ENCODE peak calls at places on chromosomes 1 and 21, in five cellular contexts. C is IMR-90, U is stomach, K is AG04450, M is upper lobe of left lung. Q is an unnamed sample.
A peak's percentile ranks its signal among the peaks of the same experiment; 100 is the strongest.

GRCh38 chr1:44077421-44077820 is 41.2 kb upstream of the KLF17 start:
- DNase-seq in U (no peak), M (no peak), C (peak; percentile 49), K (no peak), Q (no peak)

GRCh38 chr1:198937231-198938031 is 298.6 kb downstream of the PTPRC start:
- DNase-seq in M (no peak), K (peak; percentile 80), U (no peak), C (peak; percentile 95), Q (no peak)

GRCh38 chr1:26913754-26914619 is at the start of gene NR0B2:
- DNase-seq in U (peak; percentile 96), M (peak; percentile 89), K (no peak), C (no peak), Q (no peak)

GRCh38 chr1:172764378-172764777 is 105.5 kb downstream of the FASLG start:
- DNase-seq in K (no peak), M (no peak), U (peak; percentile 27), C (no peak), Q (no peak)

GRCh38 chr1:94039514-94039870 is 81.5 kb downstream of the ABCA4 start:
- DNase-seq in M (no peak), C (peak; percentile 62), U (peak; percentile 74), K (no peak), Q (peak; percentile 42)

GRCh38 chr1:169250022-169250421 is 117.6 kb downstream of the NME7 start:
- DNase-seq in C (peak; percentile 22), K (no peak), U (no peak), M (no peak), Q (no peak)

GRCh38 chr1:11796036-11796828 is 9.5 kb downstream of the MTHFR start:
- DNase-seq in K (no peak), C (peak; percentile 64), M (no peak), U (no peak), Q (no peak)

GRCh38 chr1:159900086-159900680 is at the start of gene CFAP45:
- DNase-seq in U (peak; percentile 91), C (peak; percentile 56), K (no peak), M (peak; percentile 96), Q (peak; percentile 91)

GRCh38 chr21:30616125-30616524 is at the start of gene KRTAP20-1:
- DNase-seq in K (no peak), M (no peak), C (no peak), U (no peak), Q (no peak)

GRCh38 chr1:89821322-89822108 is 683 bp downstream of the LRRC8D start:
- DNase-seq in M (peak; percentile 92), K (no peak), C (peak; percentile 22), U (peak; percentile 55), Q (peak; percentile 55)

GRCh38 chr1:218668151-218668550 is 323.0 kb downstream of the TGFB2 start:
- DNase-seq in C (no peak), M (no peak), U (no peak), K (no peak), Q (no peak)

GRCh38 chr1:30919025-30919881 is 10.7 kb upstream of the SDC3 start:
- DNase-seq in M (no peak), C (peak; percentile 81), U (no peak), K (peak; percentile 55), Q (peak; percentile 2)

DNA sequence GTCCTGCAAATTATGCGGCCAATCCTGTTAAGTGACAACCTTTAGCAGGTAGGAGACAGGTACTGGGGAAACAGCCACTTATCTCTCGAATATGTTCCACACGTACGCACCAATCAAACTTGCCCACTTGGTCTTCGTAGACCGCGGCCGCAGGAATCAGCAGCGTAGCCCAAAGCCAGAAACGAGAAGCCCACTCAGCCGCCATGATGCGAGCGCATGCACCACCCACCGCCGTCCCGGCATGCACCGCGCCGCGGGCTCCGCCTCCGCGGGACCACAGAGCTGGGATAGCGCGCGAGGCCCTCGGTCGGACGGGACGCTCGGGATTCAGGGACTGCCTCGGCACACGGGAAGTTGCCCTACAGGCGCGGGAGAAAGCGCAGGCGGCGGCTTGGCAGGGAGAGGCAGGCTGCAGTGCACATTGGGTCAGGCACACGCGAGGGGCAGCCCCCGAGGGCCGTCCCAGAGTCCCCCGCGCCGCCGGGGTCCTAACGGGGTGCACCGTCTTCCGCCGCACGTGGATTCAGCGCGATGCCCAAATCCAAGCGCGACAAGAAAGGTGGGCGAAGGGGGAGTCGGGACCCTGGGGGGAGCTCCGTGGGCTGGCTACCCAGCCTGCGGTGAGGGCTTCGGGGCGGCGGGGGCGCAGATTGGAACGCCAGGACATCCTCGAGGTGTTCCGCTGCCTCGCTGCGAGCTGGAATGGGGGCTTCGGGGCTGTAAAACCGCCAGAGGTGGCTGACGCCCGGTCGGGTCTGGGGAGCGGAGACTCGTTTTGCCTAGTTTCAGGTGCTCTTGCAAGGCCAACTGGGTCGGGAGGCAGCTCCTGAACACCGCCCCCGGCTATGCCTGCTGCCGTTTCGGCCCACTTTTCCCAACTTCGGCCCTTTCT is at the start of the genes EMC1 and MRTO4:
- DNase-seq in U (peak; percentile 85), K (peak; percentile 23), M (peak; percentile 99), C (peak; percentile 73), Q (peak; percentile 66)
- H3K27ac ChIP-seq in U (peak within 1 kb of the TSS; percentile 98), K (peak within 1 kb of the TSS; percentile 97), M (peak within 1 kb of the TSS; percentile 96), C (peak within 1 kb of the TSS; percentile 96), Q (peak within 1 kb of the TSS; percentile 99)

GRCh38 chr1:166166701-166167394 is at the start of gene FAM78B:
- DNase-seq in U (peak; percentile 80), M (peak; percentile 91), K (no peak), C (peak; percentile 7), Q (peak; percentile 53)

GRCh38 chr1:166166400-166166699 is 451 bp downstream of the FAM78B start:
- DNase-seq in C (no peak), M (no peak), K (no peak), U (no peak), Q (no peak)

GRCh38 chr1:166164646-166164994 is 2.2 kb downstream of the FAM78B start:
- DNase-seq in U (no peak), M (no peak), K (no peak), C (no peak), Q (no peak)

GRCh38 chr1:166165661-166166399 is 971 bp downstream of the FAM78B start:
- DNase-seq in C (no peak), K (no peak), M (peak; percentile 84), U (no peak), Q (no peak)

DNA sequence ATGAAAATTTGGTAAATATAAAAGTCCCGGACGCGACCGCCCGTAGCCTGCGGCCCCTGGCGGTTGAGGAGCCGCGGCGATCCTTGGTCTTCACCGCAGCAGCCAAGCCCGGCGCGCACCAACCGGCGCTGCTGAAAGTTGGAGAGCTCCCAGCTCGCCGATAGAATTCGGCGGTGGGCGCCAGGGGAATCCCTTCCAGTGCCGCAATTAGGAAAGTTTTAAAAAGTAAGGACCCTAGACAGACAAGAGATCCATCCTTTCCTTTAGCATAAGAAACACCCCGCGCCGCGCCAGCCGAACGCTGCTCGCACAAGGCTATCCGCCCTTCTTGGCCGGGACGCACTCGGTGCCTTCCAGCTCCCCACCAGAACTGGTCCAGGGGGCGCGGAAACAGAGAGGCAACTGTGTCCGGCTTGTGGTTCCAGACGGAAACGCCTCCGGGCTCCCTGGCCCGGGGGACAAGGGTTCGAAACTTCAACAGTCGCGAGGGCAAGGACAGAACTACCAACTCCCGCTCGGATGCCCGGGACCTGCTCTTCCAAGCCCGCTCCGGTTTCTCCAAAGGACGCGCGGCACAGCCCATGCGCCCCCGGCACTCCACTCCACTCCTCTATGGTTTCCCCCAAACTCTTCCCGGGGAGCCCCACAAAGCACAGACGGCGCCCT is 1.7 kb downstream of the FAM78B start:
- DNase-seq in C (peak; percentile 28), M (peak; percentile 88), U (peak; percentile 50), K (no peak), Q (no peak)
- TF ChIP-seq CTCF in C (peak; percentile 41), M (no peak), U (no peak), K (peak; percentile 40), Q (peak; percentile 0)

DNA sequence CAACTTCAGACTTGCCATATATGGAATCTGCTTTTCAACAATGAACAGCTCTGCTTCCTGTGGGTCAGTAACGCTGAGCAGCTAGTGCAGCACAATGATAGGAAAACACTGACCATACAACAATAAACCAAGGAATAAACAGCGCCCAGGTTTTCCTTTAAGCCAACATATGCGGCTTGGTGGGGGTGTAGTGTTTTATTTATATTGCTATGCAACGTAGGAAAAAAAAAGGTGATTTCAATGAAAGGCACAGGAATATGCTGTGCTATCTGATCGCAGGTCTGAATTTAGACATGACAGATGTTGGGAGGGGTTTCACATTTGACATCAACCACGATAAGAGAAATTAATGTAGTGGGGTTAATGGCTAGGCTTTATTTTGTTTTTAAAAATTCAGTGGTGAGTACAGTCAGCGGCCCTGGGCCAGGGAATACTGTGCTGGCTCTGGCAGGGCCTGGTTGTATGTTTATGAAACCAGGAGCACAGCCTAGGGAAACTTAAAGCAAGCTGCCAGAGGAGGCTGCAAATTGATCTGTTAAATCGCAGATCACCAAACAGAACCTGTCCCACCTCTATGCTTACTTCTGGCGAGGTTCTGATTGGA is 4.3 kb downstream of the TSPAN2 start:
- DNase-seq in M (no peak), K (no peak), C (peak; percentile 1), U (no peak), Q (no peak)
- H3K4me3 ChIP-seq in M (no peak overlapping the region), K (no peak overlapping the region), C (no peak overlapping the region), U (no peak overlapping the region), Q (no peak overlapping the region)

GRCh38 chr1:186403632-186404031 is 28.0 kb downstream of the ODR4 start:
- DNase-seq in U (no peak), C (no peak), K (no peak), M (no peak), Q (no peak)

GRCh38 chr1:186409091-186409490 is 33.5 kb downstream of the ODR4 start:
- DNase-seq in K (no peak), U (no peak), M (no peak), C (no peak), Q (no peak)

GRCh38 chr1:186404454-186405051 is 28.9 kb downstream of the ODR4 start:
- DNase-seq in U (no peak), K (peak; percentile 11), C (peak; percentile 76), M (no peak), Q (no peak)
- H3K27ac ChIP-seq in U (no peak overlapping the region), K (no peak overlapping the region), C (no peak overlapping the region), M (no peak overlapping the region), Q (no peak overlapping the region)

DNA sequence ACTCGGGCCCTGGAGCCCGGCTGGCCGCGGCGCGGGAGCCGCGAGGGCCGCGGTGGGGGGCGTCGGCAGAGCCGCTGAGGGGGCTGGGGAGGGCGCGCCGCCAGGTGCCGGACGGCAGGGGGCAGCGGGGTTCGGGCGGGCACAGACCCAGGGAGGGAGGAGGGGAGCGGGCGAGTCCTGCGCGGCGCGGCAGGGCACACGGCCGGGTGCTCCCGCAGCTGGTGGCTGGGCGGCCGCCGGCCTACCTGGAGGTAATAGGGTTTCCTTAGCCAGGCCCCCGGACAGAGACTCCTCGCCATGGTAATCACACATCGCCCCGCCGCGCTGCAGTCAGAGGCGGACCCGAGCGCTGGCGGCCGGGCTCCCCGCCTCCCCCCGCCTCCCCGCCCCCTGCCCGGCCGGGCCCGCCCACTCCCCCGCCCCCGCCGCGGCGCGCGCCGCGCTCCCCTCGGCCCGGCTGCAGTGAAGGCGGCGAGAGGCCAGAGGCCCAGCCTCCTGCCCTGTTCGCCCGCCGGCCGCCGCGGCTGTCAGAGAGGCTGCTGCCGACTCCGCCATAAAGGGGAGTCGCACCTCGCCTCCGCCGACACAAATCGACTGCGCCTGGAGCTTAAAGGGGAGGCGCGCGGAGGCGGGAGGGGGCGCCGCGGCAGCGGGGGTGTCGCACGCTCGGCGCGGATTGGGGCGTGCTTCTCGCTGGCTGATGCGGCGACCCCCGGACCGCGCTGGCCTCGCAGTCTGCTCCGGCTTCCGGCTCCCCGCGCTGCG is at the start of gene DIPK1A:
- DNase-seq in C (peak; percentile 70), M (peak; percentile 96), U (peak; percentile 81), K (no peak), Q (peak; percentile 66)
- TF ChIP-seq CTCF in C (peak; percentile 23), M (peak; percentile 40), U (no peak), K (no peak), Q (no peak)

GRCh38 chr1:166869318-166870099 is 6.6 kb downstream of the TADA1 start:
- DNase-seq in M (no peak), K (no peak), U (no peak), C (no peak), Q (no peak)
- H3K4me3 ChIP-seq in M (no peak overlapping the region), K (no peak overlapping the region), U (no peak overlapping the region), C (no peak overlapping the region), Q (no peak overlapping the region)

GRCh38 chr1:17045623-17046022 is 8.2 kb downstream of the SDHB start:
- DNase-seq in M (no peak), C (no peak), K (no peak), U (no peak), Q (no peak)
- H3K27ac ChIP-seq in M (peak overlapping the region; percentile 64), C (no peak overlapping the region), K (no peak overlapping the region), U (no peak overlapping the region), Q (no peak overlapping the region)

Q was measured in breast epithelium.